ENCODE peak calls at places on chromosomes 3 and 15, in ten cellular contexts. One of them, this sample, is unnamed.

GRCh38 chr15:35519536-35520149 is 26.3 kb downstream of the DPH6 start:
- DNase-seq in OCI-LY7: peak; percentile 55
- DNase-seq in kidney: no peak
- DNase-seq in SK-N-SH: peak; percentile 11
- DNase-seq in endodermal cell: no peak
- DNase-seq in IMR-90: peak; percentile 64
- DNase-seq in tibial artery: no peak
- DNase-seq in spleen: no peak
- DNase-seq in left ventricle myocardium inferior: no peak
- DNase-seq in pancreas: no peak
- DNase-seq in this sample: no peak

GRCh38 chr3:72818092-72818721 is 30.0 kb downstream of the SHQ1 start:
- DNase-seq in OCI-LY7: peak; percentile 22
- DNase-seq in kidney: no peak
- DNase-seq in SK-N-SH: peak; percentile 54
- DNase-seq in endodermal cell: no peak
- DNase-seq in IMR-90: peak; percentile 36
- DNase-seq in tibial artery: no peak
- DNase-seq in spleen: no peak
- DNase-seq in left ventricle myocardium inferior: no peak
- DNase-seq in pancreas: no peak
- DNase-seq in this sample: no peak

GRCh38 chr15:59885832-59886231 is 118.3 kb upstream of the FOXB1 start:
- DNase-seq in OCI-LY7: no peak
- DNase-seq in kidney: no peak
- DNase-seq in SK-N-SH: peak; percentile 6
- DNase-seq in endodermal cell: peak; percentile 60
- DNase-seq in IMR-90: no peak
- DNase-seq in tibial artery: no peak
- DNase-seq in spleen: no peak
- DNase-seq in left ventricle myocardium inferior: no peak
- DNase-seq in pancreas: peak; percentile 19
- DNase-seq in this sample: no peak

GRCh38 chr3:64048631-64049061 is 25.4 kb upstream of the PSMD6 start:
- DNase-seq in OCI-LY7: no peak
- DNase-seq in kidney: no peak
- DNase-seq in SK-N-SH: no peak
- DNase-seq in endodermal cell: peak; percentile 55
- DNase-seq in IMR-90: peak; percentile 16
- DNase-seq in tibial artery: no peak
- DNase-seq in spleen: no peak
- DNase-seq in left ventricle myocardium inferior: no peak
- DNase-seq in pancreas: no peak
- DNase-seq in this sample: no peak

GRCh38 chr15:74312445-74313007 is 54.9 kb downstream of the CYP11A1 start:
- DNase-seq in OCI-LY7: no peak
- DNase-seq in kidney: no peak
- DNase-seq in SK-N-SH: peak; percentile 79
- DNase-seq in endodermal cell: no peak
- DNase-seq in IMR-90: no peak
- DNase-seq in tibial artery: no peak
- DNase-seq in spleen: no peak
- DNase-seq in left ventricle myocardium inferior: no peak
- DNase-seq in pancreas: no peak
- DNase-seq in this sample: no peak

GRCh38 chr15:36658321-36658720 is 78.9 kb downstream of the CDIN1 start:
- DNase-seq in OCI-LY7: no peak
- DNase-seq in kidney: no peak
- DNase-seq in SK-N-SH: no peak
- DNase-seq in endodermal cell: no peak
- DNase-seq in IMR-90: peak; percentile 17
- DNase-seq in tibial artery: no peak
- DNase-seq in spleen: no peak
- DNase-seq in left ventricle myocardium inferior: no peak
- DNase-seq in pancreas: no peak
- DNase-seq in this sample: no peak

GRCh38 chr15:48802257-48802656 is 8.6 kb downstream of the CEP152 start:
- DNase-seq in OCI-LY7: no peak
- DNase-seq in kidney: no peak
- DNase-seq in SK-N-SH: no peak
- DNase-seq in endodermal cell: no peak
- DNase-seq in IMR-90: no peak
- DNase-seq in tibial artery: no peak
- DNase-seq in spleen: no peak
- DNase-seq in left ventricle myocardium inferior: no peak
- DNase-seq in pancreas: no peak
- DNase-seq in this sample: no peak

GRCh38 chr3:100588251-100588650 is 21.1 kb upstream of the ADGRG7 start:
- DNase-seq in OCI-LY7: no peak
- DNase-seq in kidney: no peak
- DNase-seq in SK-N-SH: no peak
- DNase-seq in endodermal cell: no peak
- DNase-seq in IMR-90: no peak
- DNase-seq in tibial artery: no peak
- DNase-seq in spleen: no peak
- DNase-seq in left ventricle myocardium inferior: no peak
- DNase-seq in pancreas: no peak
- DNase-seq in this sample: no peak

GRCh38 chr15:90463381-90463780 is 66.3 kb upstream of the CRTC3 start:
- DNase-seq in OCI-LY7: no peak
- DNase-seq in kidney: no peak
- DNase-seq in SK-N-SH: no peak
- DNase-seq in endodermal cell: no peak
- DNase-seq in IMR-90: peak; percentile 76
- DNase-seq in tibial artery: no peak
- DNase-seq in spleen: no peak
- DNase-seq in left ventricle myocardium inferior: no peak
- DNase-seq in pancreas: no peak
- DNase-seq in this sample: no peak

GRCh38 chr15:90456236-90456635 is 68.2 kb downstream of the IQGAP1 start:
- DNase-seq in OCI-LY7: no peak
- DNase-seq in kidney: no peak
- DNase-seq in SK-N-SH: no peak
- DNase-seq in endodermal cell: peak; percentile 76
- DNase-seq in IMR-90: no peak
- DNase-seq in tibial artery: no peak
- DNase-seq in spleen: no peak
- DNase-seq in left ventricle myocardium inferior: no peak
- DNase-seq in pancreas: no peak
- DNase-seq in this sample: no peak

GRCh38 chr15:90465140-90465929 is 64.4 kb upstream of the CRTC3 start:
- DNase-seq in OCI-LY7: no peak
- DNase-seq in kidney: no peak
- DNase-seq in SK-N-SH: no peak
- DNase-seq in endodermal cell: no peak
- DNase-seq in IMR-90: peak; percentile 81
- DNase-seq in tibial artery: no peak
- DNase-seq in spleen: no peak
- DNase-seq in left ventricle myocardium inferior: no peak
- DNase-seq in pancreas: no peak
- DNase-seq in this sample: no peak

GRCh38 chr15:90459368-90459767 is 70.4 kb upstream of the CRTC3 start:
- DNase-seq in OCI-LY7: no peak
- DNase-seq in kidney: no peak
- DNase-seq in SK-N-SH: no peak
- DNase-seq in endodermal cell: no peak
- DNase-seq in IMR-90: no peak
- DNase-seq in tibial artery: no peak
- DNase-seq in spleen: no peak
- DNase-seq in left ventricle myocardium inferior: no peak
- DNase-seq in pancreas: no peak
- DNase-seq in this sample: no peak

DNA sequence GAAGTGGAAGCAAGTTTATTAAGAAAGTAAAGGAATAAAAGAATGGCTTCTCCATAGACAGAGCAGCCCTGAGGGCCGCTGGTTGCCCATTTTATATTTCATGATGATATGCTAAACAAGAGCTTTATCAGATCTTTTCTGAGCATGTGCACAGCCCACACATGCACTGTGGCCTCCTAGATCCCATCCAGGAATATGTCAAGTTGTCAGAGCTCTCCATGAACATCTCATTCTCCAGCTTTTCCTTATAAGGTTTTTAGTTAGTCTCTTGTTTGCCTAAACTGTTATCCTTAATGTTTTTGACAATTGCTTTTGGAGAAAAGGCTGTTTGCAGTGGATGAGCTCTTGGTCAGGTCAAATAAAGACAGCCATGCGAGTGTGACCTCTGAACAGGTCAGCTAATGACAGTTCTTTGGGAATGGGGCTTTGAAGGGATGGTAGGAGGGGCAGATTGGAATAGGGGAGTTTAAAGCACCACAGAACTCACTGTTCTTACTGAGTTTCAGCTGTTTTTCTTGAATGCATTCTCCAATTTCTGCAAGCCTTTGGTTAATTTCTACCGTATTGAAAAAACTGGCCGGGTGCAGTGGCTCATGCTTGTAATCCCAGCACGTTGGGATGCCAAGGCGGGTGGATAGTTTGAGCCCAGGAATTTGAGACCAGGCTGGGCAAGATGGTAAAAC is 69.4 kb upstream of the CRTC3 start:
- DNase-seq in OCI-LY7: no peak
- DNase-seq in kidney: no peak
- DNase-seq in SK-N-SH: no peak
- DNase-seq in endodermal cell: no peak
- DNase-seq in IMR-90: no peak
- DNase-seq in tibial artery: no peak
- DNase-seq in spleen: no peak
- DNase-seq in left ventricle myocardium inferior: no peak
- DNase-seq in pancreas: no peak
- DNase-seq in this sample: no peak
- H3K4me1 ChIP-seq in OCI-LY7: no peaks in the 10 kb centered on the region
- H3K4me1 ChIP-seq in kidney: no peaks in the 10 kb centered on the region
- H3K4me1 ChIP-seq in SK-N-SH: no peaks in the 10 kb centered on the region
- H3K4me1 ChIP-seq in endodermal cell: peaks cover 7% of the 10 kb centered on the region
- H3K4me1 ChIP-seq in IMR-90: peaks cover 3% of the 10 kb centered on the region
- H3K4me1 ChIP-seq in tibial artery: no peaks in the 10 kb centered on the region
- H3K4me1 ChIP-seq in spleen: no peaks in the 10 kb centered on the region
- H3K4me1 ChIP-seq in left ventricle myocardium inferior: peaks cover 57% of the 10 kb centered on the region
- H3K4me1 ChIP-seq in pancreas: peaks cover 2% of the 10 kb centered on the region
- H3K4me1 ChIP-seq in this sample: no peaks in the 10 kb centered on the region

GRCh38 chr3:43075904-43076661 is 29.8 kb downstream of the POMGNT2 start:
- DNase-seq in OCI-LY7: no peak
- DNase-seq in kidney: no peak
- DNase-seq in SK-N-SH: no peak
- DNase-seq in endodermal cell: no peak
- DNase-seq in IMR-90: no peak
- DNase-seq in tibial artery: no peak
- DNase-seq in spleen: no peak
- DNase-seq in left ventricle myocardium inferior: no peak
- DNase-seq in pancreas: no peak
- DNase-seq in this sample: no peak

GRCh38 chr3:43076857-43077256 is 29.0 kb downstream of the POMGNT2 start:
- DNase-seq in OCI-LY7: no peak
- DNase-seq in kidney: no peak
- DNase-seq in SK-N-SH: peak; percentile 64
- DNase-seq in endodermal cell: no peak
- DNase-seq in IMR-90: no peak
- DNase-seq in tibial artery: no peak
- DNase-seq in spleen: no peak
- DNase-seq in left ventricle myocardium inferior: no peak
- DNase-seq in pancreas: no peak
- DNase-seq in this sample: no peak

GRCh38 chr3:43077261-43077660 is 28.6 kb downstream of the POMGNT2 start:
- DNase-seq in OCI-LY7: no peak
- DNase-seq in kidney: no peak
- DNase-seq in SK-N-SH: no peak
- DNase-seq in endodermal cell: no peak
- DNase-seq in IMR-90: no peak
- DNase-seq in tibial artery: no peak
- DNase-seq in spleen: peak; percentile 40
- DNase-seq in left ventricle myocardium inferior: no peak
- DNase-seq in pancreas: no peak
- DNase-seq in this sample: no peak

GRCh38 chr3:43079536-43080332 is 26.1 kb downstream of the POMGNT2 start:
- DNase-seq in OCI-LY7: no peak
- DNase-seq in kidney: no peak
- DNase-seq in SK-N-SH: no peak
- DNase-seq in endodermal cell: no peak
- DNase-seq in IMR-90: no peak
- DNase-seq in tibial artery: no peak
- DNase-seq in spleen: peak; percentile 56
- DNase-seq in left ventricle myocardium inferior: no peak
- DNase-seq in pancreas: no peak
- DNase-seq in this sample: no peak

DNA sequence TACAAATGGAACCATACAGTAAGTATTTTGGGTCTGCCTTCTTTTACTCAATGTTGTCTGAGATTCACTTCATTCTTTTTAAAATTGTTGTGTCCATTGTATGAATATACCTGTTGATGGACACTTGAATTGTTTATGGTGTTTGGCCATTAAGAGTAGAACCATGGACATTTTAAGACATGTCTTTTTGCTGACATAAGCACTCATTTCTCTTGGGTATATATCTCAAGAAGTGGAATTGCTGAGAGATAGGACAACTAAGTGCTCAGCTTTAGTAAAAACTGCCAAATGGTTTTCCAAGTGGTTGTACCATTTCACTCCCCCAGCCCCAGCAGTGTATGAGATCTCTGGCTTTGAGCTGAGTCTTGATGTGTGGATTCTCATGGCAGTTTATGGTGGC is 28.2 kb downstream of the POMGNT2 start:
- DNase-seq in OCI-LY7: no peak
- DNase-seq in kidney: no peak
- DNase-seq in SK-N-SH: no peak
- DNase-seq in endodermal cell: no peak
- DNase-seq in IMR-90: no peak
- DNase-seq in tibial artery: no peak
- DNase-seq in spleen: no peak
- DNase-seq in left ventricle myocardium inferior: no peak
- DNase-seq in pancreas: no peak
- DNase-seq in this sample: no peak
- TF ChIP-seq CTCF in OCI-LY7: no peak
- TF ChIP-seq CTCF in kidney: no peak
- TF ChIP-seq CTCF in SK-N-SH: no peak
- TF ChIP-seq CTCF in endodermal cell: no peak
- TF ChIP-seq CTCF in IMR-90: no peak
- TF ChIP-seq CTCF in tibial artery: no peak
- TF ChIP-seq CTCF in spleen: no peak
- TF ChIP-seq CTCF in left ventricle myocardium inferior: no peak
- TF ChIP-seq CTCF in pancreas: no peak
- TF ChIP-seq CTCF in this sample: no peak

GRCh38 chr15:99508807-99509311 is 56.9 kb upstream of the MEF2A start:
- DNase-seq in OCI-LY7: peak; percentile 27
- DNase-seq in kidney: no peak
- DNase-seq in SK-N-SH: no peak
- DNase-seq in endodermal cell: no peak
- DNase-seq in IMR-90: no peak
- DNase-seq in tibial artery: no peak
- DNase-seq in spleen: peak; percentile 35
- DNase-seq in left ventricle myocardium inferior: no peak
- DNase-seq in pancreas: no peak
- DNase-seq in this sample: no peak

GRCh38 chr15:99511865-99512632 is 53.7 kb upstream of the MEF2A start:
- DNase-seq in OCI-LY7: peak; percentile 92
- DNase-seq in kidney: peak; percentile 84
- DNase-seq in SK-N-SH: no peak
- DNase-seq in endodermal cell: no peak
- DNase-seq in IMR-90: no peak
- DNase-seq in tibial artery: no peak
- DNase-seq in spleen: peak; percentile 72
- DNase-seq in left ventricle myocardium inferior: no peak
- DNase-seq in pancreas: no peak
- DNase-seq in this sample: no peak

GRCh38 chr15:99514306-99514705 is 51.5 kb upstream of the MEF2A start:
- DNase-seq in OCI-LY7: no peak
- DNase-seq in kidney: no peak
- DNase-seq in SK-N-SH: no peak
- DNase-seq in endodermal cell: no peak
- DNase-seq in IMR-90: no peak
- DNase-seq in tibial artery: no peak
- DNase-seq in spleen: peak; percentile 51
- DNase-seq in left ventricle myocardium inferior: no peak
- DNase-seq in pancreas: no peak
- DNase-seq in this sample: no peak

GRCh38 chr15:99509686-99510461 is 55.9 kb upstream of the MEF2A start:
- DNase-seq in OCI-LY7: peak; percentile 42
- DNase-seq in kidney: no peak
- DNase-seq in SK-N-SH: no peak
- DNase-seq in endodermal cell: no peak
- DNase-seq in IMR-90: no peak
- DNase-seq in tibial artery: no peak
- DNase-seq in spleen: peak; percentile 80
- DNase-seq in left ventricle myocardium inferior: peak; percentile 43
- DNase-seq in pancreas: no peak
- DNase-seq in this sample: no peak

DNA sequence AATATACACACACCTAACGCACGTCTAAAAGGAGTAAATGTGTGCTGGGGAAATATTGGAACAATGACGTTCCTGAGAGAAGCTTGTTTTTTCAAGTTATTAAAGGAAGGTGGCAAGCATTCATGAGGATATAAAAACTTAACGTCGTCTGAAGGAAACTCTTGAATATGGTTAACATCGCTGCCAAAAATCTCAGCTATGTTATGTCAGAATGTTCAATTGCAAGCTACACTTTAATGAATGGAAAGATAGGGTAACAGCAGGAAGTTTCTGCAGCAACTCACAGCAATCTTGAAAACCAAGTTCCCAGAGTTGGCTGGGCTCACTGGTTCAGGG is 54.3 kb upstream of the MEF2A start:
- DNase-seq in OCI-LY7: peak; percentile 55
- DNase-seq in kidney: no peak
- DNase-seq in SK-N-SH: no peak
- DNase-seq in endodermal cell: no peak
- DNase-seq in IMR-90: peak; percentile 61
- DNase-seq in tibial artery: no peak
- DNase-seq in spleen: no peak
- DNase-seq in left ventricle myocardium inferior: no peak
- DNase-seq in pancreas: no peak
- DNase-seq in this sample: no peak
- H3K4me3 ChIP-seq in OCI-LY7: peak overlapping the region; percentile 45
- H3K4me3 ChIP-seq in kidney: no peak overlapping the region
- H3K4me3 ChIP-seq in SK-N-SH: no peak overlapping the region
- H3K4me3 ChIP-seq in endodermal cell: no peak overlapping the region
- H3K4me3 ChIP-seq in IMR-90: no peak overlapping the region
- H3K4me3 ChIP-seq in tibial artery: peak overlapping the region; percentile 16
- H3K4me3 ChIP-seq in spleen: no peak overlapping the region
- H3K4me3 ChIP-seq in left ventricle myocardium inferior: peak overlapping the region; percentile 37
- H3K4me3 ChIP-seq in pancreas: no peak overlapping the region
- H3K4me3 ChIP-seq in this sample: no peak overlapping the region

GRCh38 chr3:171455603-171456550 is 4.3 kb downstream of the TNIK start:
- DNase-seq in OCI-LY7: no peak
- DNase-seq in kidney: no peak
- DNase-seq in SK-N-SH: no peak
- DNase-seq in endodermal cell: no peak
- DNase-seq in IMR-90: no peak
- DNase-seq in tibial artery: no peak
- DNase-seq in spleen: no peak
- DNase-seq in left ventricle myocardium inferior: peak; percentile 40
- DNase-seq in pancreas: peak; percentile 31
- DNase-seq in this sample: no peak

GRCh38 chr3:171458857-171459129 is 1.4 kb downstream of the TNIK start:
- DNase-seq in OCI-LY7: no peak
- DNase-seq in kidney: no peak
- DNase-seq in SK-N-SH: peak; percentile 25
- DNase-seq in endodermal cell: peak; percentile 81
- DNase-seq in IMR-90: no peak
- DNase-seq in tibial artery: no peak
- DNase-seq in spleen: no peak
- DNase-seq in left ventricle myocardium inferior: no peak
- DNase-seq in pancreas: no peak
- DNase-seq in this sample: no peak

GRCh38 chr3:171457263-171458055 is 2.7 kb downstream of the TNIK start:
- DNase-seq in OCI-LY7: no peak
- DNase-seq in kidney: no peak
- DNase-seq in SK-N-SH: no peak
- DNase-seq in endodermal cell: peak; percentile 62
- DNase-seq in IMR-90: no peak
- DNase-seq in tibial artery: no peak
- DNase-seq in spleen: peak; percentile 70
- DNase-seq in left ventricle myocardium inferior: no peak
- DNase-seq in pancreas: no peak
- DNase-seq in this sample: no peak

GRCh38 chr3:171458056-171458856 is 1.9 kb downstream of the TNIK start:
- DNase-seq in OCI-LY7: no peak
- DNase-seq in kidney: peak; percentile 72
- DNase-seq in SK-N-SH: no peak
- DNase-seq in endodermal cell: peak; percentile 80
- DNase-seq in IMR-90: no peak
- DNase-seq in tibial artery: no peak
- DNase-seq in spleen: peak; percentile 82
- DNase-seq in left ventricle myocardium inferior: peak; percentile 20
- DNase-seq in pancreas: no peak
- DNase-seq in this sample: no peak

DNA sequence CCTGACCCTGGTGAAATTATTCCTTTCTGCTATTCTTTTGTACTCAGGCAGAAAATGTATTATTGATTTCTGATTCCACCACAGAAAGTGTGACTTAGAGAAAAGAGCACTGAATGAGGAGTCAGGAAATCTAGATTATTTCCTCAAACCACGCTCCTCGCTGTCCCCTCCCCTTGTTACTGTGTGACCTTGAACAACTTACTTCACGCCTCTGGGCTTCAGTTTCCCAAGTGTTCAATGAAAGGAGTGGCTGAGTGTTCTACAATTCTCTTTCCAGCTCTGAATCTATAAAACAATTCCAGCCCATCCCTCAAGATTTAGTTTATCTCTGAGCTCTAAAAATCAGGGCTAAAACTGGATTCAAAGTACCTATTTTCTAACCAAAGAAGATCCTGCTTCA is 3.4 kb downstream of the TNIK start:
- DNase-seq in OCI-LY7: no peak
- DNase-seq in kidney: no peak
- DNase-seq in SK-N-SH: no peak
- DNase-seq in endodermal cell: no peak
- DNase-seq in IMR-90: no peak
- DNase-seq in tibial artery: no peak
- DNase-seq in spleen: no peak
- DNase-seq in left ventricle myocardium inferior: no peak
- DNase-seq in pancreas: no peak
- DNase-seq in this sample: no peak
- H3K4me1 ChIP-seq in OCI-LY7: no peaks in the 10 kb centered on the region
- H3K4me1 ChIP-seq in kidney: peaks cover 20% of the 10 kb centered on the region
- H3K4me1 ChIP-seq in SK-N-SH: peaks cover 7% of the 10 kb centered on the region
- H3K4me1 ChIP-seq in endodermal cell: peaks cover 8% of the 10 kb centered on the region
- H3K4me1 ChIP-seq in IMR-90: peaks cover 3% of the 10 kb centered on the region
- H3K4me1 ChIP-seq in tibial artery: no peaks in the 10 kb centered on the region
- H3K4me1 ChIP-seq in spleen: peaks cover 22% of the 10 kb centered on the region
- H3K4me1 ChIP-seq in left ventricle myocardium inferior: peaks cover 91% of the 10 kb centered on the region
- H3K4me1 ChIP-seq in pancreas: peaks cover 22% of the 10 kb centered on the region
- H3K4me1 ChIP-seq in this sample: no peaks in the 10 kb centered on the region

This sample was measured in breast epithelium.